ENCODE peak calls at places on chromosomes 3 and 15, in five cellular contexts. H, S, O, X and D are unnamed samples.
A peak's percentile ranks its signal among the peaks of the same experiment; 100 is the strongest.

GRCh38 chr3:173191611-173192010 is 50.6 kb upstream of the SPATA16 start:
- DNase-seq in H (no peak), O (no peak), X (no peak), S (no peak), D (peak; percentile 2)

GRCh38 chr3:108603689-108604088 is 14.2 kb downstream of the DZIP3 start:
- DNase-seq in H (no peak), X (peak; percentile 30), S (no peak), O (no peak), D (no peak)

GRCh38 chr15:38941399-38941953 is 376.9 kb upstream of the RASGRP1 start:
- DNase-seq in O (peak; percentile 16), S (no peak), H (no peak), X (peak; percentile 11), D (peak; percentile 38)

GRCh38 chr15:29089731-29090616 is 179.6 kb downstream of the NSMCE3 start:
- DNase-seq in S (no peak), O (no peak), H (no peak), X (peak; percentile 25), D (no peak)

GRCh38 chr3:188772886-188773285 is 398.9 kb upstream of the TPRG1 start:
- DNase-seq in H (peak; percentile 61), X (peak; percentile 76), O (peak; percentile 37), S (no peak), D (no peak)

GRCh38 chr15:57541805-57542504 is 49.7 kb upstream of the MYZAP start:
- DNase-seq in X (peak; percentile 86), O (peak; percentile 84), H (peak; percentile 72), S (peak; percentile 74), D (peak; percentile 44)

GRCh38 chr15:100614336-100614735 is 11.9 kb downstream of the ASB7 start:
- DNase-seq in S (no peak), X (no peak), H (no peak), O (no peak), D (no peak)

GRCh38 chr15:50840520-50840919 is 68.0 kb upstream of the AP4E1 start:
- DNase-seq in H (no peak), O (no peak), S (no peak), X (no peak), D (no peak)

GRCh38 chr3:143822374-143822773 is 25.9 kb downstream of the SLC9A9 start:
- DNase-seq in O (no peak), X (no peak), S (no peak), H (no peak), D (no peak)

GRCh38 chr3:141337523-141337854 is 30.8 kb upstream of the ZBTB38 start:
- DNase-seq in O (no peak), X (no peak), H (no peak), S (no peak), D (no peak)

GRCh38 chr3:16147226-16147625 is 27.3 kb upstream of the GALNT15 start:
- DNase-seq in X (peak; percentile 39), H (no peak), O (no peak), S (no peak), D (peak; percentile 78)

GRCh38 chr15:76073554-76073953 is 13.8 kb downstream of the TMEM266 start:
- DNase-seq in S (no peak), H (no peak), O (no peak), X (no peak), D (peak; percentile 61)

GRCh38 chr3:171811059-171811912 is 1.0 kb upstream of the PLD1 start:
- DNase-seq in O (peak; percentile 83), X (peak; percentile 97), S (peak; percentile 20), H (no peak), D (peak; percentile 99)
- H3K27ac ChIP-seq in O (peak overlapping the region; percentile 96), X (peak overlapping the region; percentile 87), S (peak overlapping the region; percentile 70), H (peak overlapping the region; percentile 92), D (peak overlapping the region; percentile 99)

DNA sequence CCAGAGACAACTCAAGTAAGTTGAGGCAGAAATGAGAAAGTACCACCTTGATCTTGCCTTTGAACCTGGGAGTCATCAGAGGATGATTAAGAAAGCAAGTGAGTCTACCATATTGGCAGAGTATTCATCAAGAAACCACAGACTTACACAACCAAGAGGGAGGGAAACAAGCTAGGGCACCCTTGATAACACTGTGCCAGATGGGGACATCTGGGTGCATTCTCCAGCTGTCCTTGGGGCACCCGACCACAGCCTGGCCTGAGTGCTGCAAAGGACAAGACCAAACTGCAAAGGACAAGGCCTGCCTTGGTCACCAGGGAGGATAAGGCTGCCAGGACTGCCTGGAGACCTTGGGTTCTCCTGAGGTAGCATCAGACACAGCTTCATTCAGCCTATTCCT is 553.6 kb downstream of the EPHB1 start:
- DNase-seq in H (no peak), O (no peak), S (no peak), X (no peak), D (no peak)
- H3K4me1 ChIP-seq in H (no peaks in the 10 kb centered on the region), O (no peaks in the 10 kb centered on the region), S (peaks cover 10% of the 10 kb centered on the region), X (no peaks in the 10 kb centered on the region), D (no peaks in the 10 kb centered on the region)

GRCh38 chr3:138942271-138942670 is 4.7 kb downstream of the FOXL2 start:
- DNase-seq in S (no peak), X (no peak), H (no peak), O (no peak), D (no peak)

GRCh38 chr3:138939563-138940241 is 7.2 kb downstream of the FOXL2 start:
- DNase-seq in O (no peak), H (no peak), X (no peak), S (no peak), D (no peak)

GRCh38 chr3:138940446-138940845 is 6.5 kb downstream of the FOXL2 start:
- DNase-seq in H (no peak), S (no peak), O (no peak), X (no peak), D (no peak)

GRCh38 chr3:138942861-138943623 is 3.9 kb downstream of the FOXL2 start:
- DNase-seq in S (no peak), H (no peak), O (no peak), X (no peak), D (no peak)

DNA sequence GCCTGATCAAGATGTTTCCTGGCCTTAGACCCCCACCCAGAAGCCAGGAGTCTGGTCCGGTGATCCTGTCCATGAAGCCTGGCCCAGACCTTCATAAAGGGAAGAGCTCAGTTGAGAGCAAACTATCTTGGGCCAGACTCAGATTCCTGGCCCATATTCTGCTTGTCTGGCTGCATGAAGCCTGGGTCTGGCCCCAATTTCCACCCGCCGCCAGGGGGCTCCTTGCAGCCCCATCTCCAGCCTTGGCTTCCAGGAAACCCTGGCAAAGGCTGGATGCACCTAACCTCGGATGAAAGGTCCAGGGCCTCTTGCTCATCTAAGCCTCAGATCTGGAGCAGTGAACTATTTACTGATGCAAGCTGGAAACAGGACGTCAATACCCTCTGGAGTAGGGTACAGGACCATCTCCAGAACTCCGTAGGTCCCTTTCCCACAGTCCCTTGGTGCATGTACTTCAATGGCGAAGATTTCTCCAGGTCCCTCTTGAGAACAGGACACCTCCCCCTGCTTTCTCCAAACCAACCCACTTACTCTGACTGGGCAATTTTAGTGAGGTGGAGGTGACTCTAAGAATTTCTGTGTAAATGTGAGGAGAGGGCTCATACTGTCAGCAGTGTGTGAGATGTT is 5.6 kb downstream of the FOXL2 start:
- DNase-seq in X (peak; percentile 77), O (peak; percentile 61), S (no peak), H (no peak), D (no peak)
- TF ChIP-seq CTCF in X (peak; percentile 78), O (peak; percentile 36), S (no peak), H (peak; percentile 25), D (peak; percentile 69)

GRCh38 chr15:74041311-74041756 is 41.0 kb downstream of the GOLGA6A start:
- DNase-seq in O (no peak), X (peak; percentile 16), S (no peak), H (no peak), D (no peak)
- H3K27ac ChIP-seq in O (peak overlapping the region; percentile 82), X (no peak overlapping the region), S (peak overlapping the region; percentile 60), H (peak overlapping the region; percentile 70), D (no peak overlapping the region)

GRCh38 chr3:58012302-58012701 is 4.1 kb downstream of the FLNB start:
- DNase-seq in O (no peak), H (no peak), X (no peak), S (no peak), D (no peak)
- H3K4me1 ChIP-seq in O (peaks cover 64% of the 10 kb centered on the region), H (peaks cover 58% of the 10 kb centered on the region), X (no peaks in the 10 kb centered on the region), S (peaks cover 8% of the 10 kb centered on the region), D (peaks cover 39% of the 10 kb centered on the region)

GRCh38 chr3:123724306-123724705 is 139.5 kb upstream of the HACD2 start:
- DNase-seq in H (no peak), S (no peak), X (no peak), O (no peak), D (no peak)
- TF ChIP-seq CTCF in H (no peak), S (no peak), X (peak; percentile 23), O (peak; percentile 28), D (peak; percentile 30)